ENCODE peak calls at places on chromosome 14, in five cellular contexts. One of them, this sample, is unnamed.

GRCh38 chr14:90785876-90786450 is 30.3 kb downstream of the TTC7B start:
- DNase-seq in cardiac muscle cell: no peak
- DNase-seq in putamen: no peak
- DNase-seq in hepatocyte: no peak
- DNase-seq in Calu3: no peak
- DNase-seq in this sample: no peak

GRCh38 chr14:88289996-88290395 is 33.1 kb downstream of the KCNK10 start:
- DNase-seq in cardiac muscle cell: no peak
- DNase-seq in putamen: no peak
- DNase-seq in hepatocyte: no peak
- DNase-seq in Calu3: no peak
- DNase-seq in this sample: no peak

GRCh38 chr14:38944691-38945090 is 158.3 kb downstream of the SEC23A start:
- DNase-seq in cardiac muscle cell: no peak
- DNase-seq in putamen: peak
- DNase-seq in hepatocyte: no peak
- DNase-seq in Calu3: no peak
- DNase-seq in this sample: no peak

GRCh38 chr14:55915464-55915863 is 202.7 kb upstream of the PELI2 start:
- DNase-seq in cardiac muscle cell: no peak
- DNase-seq in putamen: no peak
- DNase-seq in hepatocyte: no peak
- DNase-seq in Calu3: no peak
- DNase-seq in this sample: no peak

GRCh38 chr14:36424478-36425102 is 95.4 kb downstream of the NKX2-1 start:
- DNase-seq in cardiac muscle cell: no peak
- DNase-seq in putamen: no peak
- DNase-seq in hepatocyte: no peak
- DNase-seq in Calu3: no peak
- DNase-seq in this sample: no peak

GRCh38 chr14:69069020-69069421 is 83.9 kb downstream of the DCAF5 start:
- DNase-seq in cardiac muscle cell: no peak
- DNase-seq in putamen: peak
- DNase-seq in hepatocyte: no peak
- DNase-seq in Calu3: no peak
- DNase-seq in this sample: no peak

GRCh38 chr14:39442293-39442692 is 10.1 kb upstream of the FBXO33 start:
- DNase-seq in cardiac muscle cell: no peak
- DNase-seq in putamen: no peak
- DNase-seq in hepatocyte: no peak
- DNase-seq in Calu3: no peak
- DNase-seq in this sample: no peak

GRCh38 chr14:35333797-35334743 is 41.9 kb downstream of the PSMA6 start:
- DNase-seq in cardiac muscle cell: no peak
- DNase-seq in putamen: no peak
- DNase-seq in hepatocyte: no peak
- DNase-seq in Calu3: no peak
- DNase-seq in this sample: no peak

GRCh38 chr14:21543426-21544350 is 17.5 kb upstream of the SALL2 start:
- DNase-seq in cardiac muscle cell: peak
- DNase-seq in putamen: no peak
- DNase-seq in hepatocyte: no peak
- DNase-seq in Calu3: no peak
- DNase-seq in this sample: no peak

GRCh38 chr14:92400579-92401444 is 77.8 kb downstream of the SLC24A4 start:
- DNase-seq in cardiac muscle cell: no peak
- DNase-seq in putamen: peak
- DNase-seq in hepatocyte: no peak
- DNase-seq in Calu3: no peak
- DNase-seq in this sample: no peak

GRCh38 chr14:101711041-101711861 is 50.3 kb upstream of the PPP2R5C start:
- DNase-seq in cardiac muscle cell: no peak
- DNase-seq in putamen: no peak
- DNase-seq in hepatocyte: no peak
- DNase-seq in Calu3: no peak
- DNase-seq in this sample: no peak

GRCh38 chr14:97956944-97957343 is 1159.8 kb downstream of the VRK1 start:
- DNase-seq in cardiac muscle cell: no peak
- DNase-seq in putamen: no peak
- DNase-seq in hepatocyte: no peak
- DNase-seq in Calu3: no peak
- DNase-seq in this sample: no peak

GRCh38 chr14:103607039-103607668 is 21.9 kb upstream of the KLC1 start:
- DNase-seq in cardiac muscle cell: peak
- DNase-seq in putamen: peak
- DNase-seq in hepatocyte: peak
- DNase-seq in Calu3: peak
- DNase-seq in this sample: peak

GRCh38 chr14:38125484-38125912 is 82.2 kb upstream of the SSTR1 start:
- DNase-seq in cardiac muscle cell: no peak
- DNase-seq in putamen: no peak
- DNase-seq in hepatocyte: peak
- DNase-seq in Calu3: no peak
- DNase-seq in this sample: peak

GRCh38 chr14:58639842-58640484 is 2.2 kb downstream of the DACT1 start:
- DNase-seq in cardiac muscle cell: peak
- DNase-seq in putamen: peak
- DNase-seq in hepatocyte: peak
- DNase-seq in Calu3: peak
- DNase-seq in this sample: peak

GRCh38 chr14:21723431-21724045 is 49.9 kb upstream of the OR4E1 start:
- DNase-seq in cardiac muscle cell: peak
- DNase-seq in putamen: no peak
- DNase-seq in hepatocyte: peak
- DNase-seq in Calu3: peak
- DNase-seq in this sample: peak

GRCh38 chr14:59944909-59945308 is 25.0 kb downstream of the LRRC9 start:
- DNase-seq in cardiac muscle cell: no peak
- DNase-seq in putamen: no peak
- DNase-seq in hepatocyte: no peak
- DNase-seq in Calu3: no peak
- DNase-seq in this sample: no peak

GRCh38 chr14:92473261-92473946 is 40.2 kb upstream of the RIN3 start:
- DNase-seq in cardiac muscle cell: no peak
- DNase-seq in putamen: no peak
- DNase-seq in hepatocyte: no peak
- DNase-seq in Calu3: no peak
- DNase-seq in this sample: no peak

GRCh38 chr14:103721334-103722120 is 5.9 kb downstream of the ZFYVE21 start:
- DNase-seq in cardiac muscle cell: no peak
- DNase-seq in putamen: peak
- DNase-seq in hepatocyte: no peak
- DNase-seq in Calu3: peak
- DNase-seq in this sample: no peak

GRCh38 chr14:37623552-37623951 is 28.1 kb downstream of the TTC6 start:
- DNase-seq in cardiac muscle cell: no peak
- DNase-seq in putamen: no peak
- DNase-seq in hepatocyte: peak
- DNase-seq in Calu3: no peak
- DNase-seq in this sample: no peak

GRCh38 chr14:103089386-103090335 is 4.9 kb upstream of the EXOC3L4 start:
- DNase-seq in cardiac muscle cell: no peak
- DNase-seq in putamen: no peak
- DNase-seq in hepatocyte: no peak
- DNase-seq in Calu3: no peak
- DNase-seq in this sample: no peak

GRCh38 chr14:103232831-103233319 is 101.2 kb upstream of the EIF5 start:
- DNase-seq in cardiac muscle cell: no peak
- DNase-seq in putamen: no peak
- DNase-seq in hepatocyte: no peak
- DNase-seq in Calu3: no peak
- DNase-seq in this sample: no peak

GRCh38 chr14:95475540-95476240 is 40.8 kb downstream of the SYNE3 start:
- DNase-seq in cardiac muscle cell: no peak
- DNase-seq in putamen: no peak
- DNase-seq in hepatocyte: no peak
- DNase-seq in Calu3: no peak
- DNase-seq in this sample: no peak

GRCh38 chr14:89386214-89386886 is 30.7 kb downstream of the FOXN3 start:
- DNase-seq in cardiac muscle cell: no peak
- DNase-seq in putamen: no peak
- DNase-seq in hepatocyte: no peak
- DNase-seq in Calu3: no peak
- DNase-seq in this sample: peak

GRCh38 chr14:103770902-103771301 is 55.3 kb downstream of the ZFYVE21 start:
- DNase-seq in cardiac muscle cell: no peak
- DNase-seq in putamen: no peak
- DNase-seq in hepatocyte: no peak
- DNase-seq in Calu3: no peak
- DNase-seq in this sample: no peak

GRCh38 chr14:75539562-75540478 is 17.6 kb downstream of the BATF start:
- DNase-seq in cardiac muscle cell: no peak
- DNase-seq in putamen: no peak
- DNase-seq in hepatocyte: no peak
- DNase-seq in Calu3: no peak
- DNase-seq in this sample: no peak

GRCh38 chr14:35808076-35808657 is 928 bp downstream of the RALGAPA1 start:
- DNase-seq in cardiac muscle cell: no peak
- DNase-seq in putamen: peak
- DNase-seq in hepatocyte: peak
- DNase-seq in Calu3: peak
- DNase-seq in this sample: peak

GRCh38 chr14:80946797-80947196 is 5.3 kb upstream of the CEP128 start:
- DNase-seq in cardiac muscle cell: no peak
- DNase-seq in putamen: no peak
- DNase-seq in hepatocyte: no peak
- DNase-seq in Calu3: no peak
- DNase-seq in this sample: no peak

GRCh38 chr14:69667938-69668336 is 56.5 kb downstream of the SUSD6 start:
- DNase-seq in cardiac muscle cell: no peak
- DNase-seq in putamen: no peak
- DNase-seq in hepatocyte: no peak
- DNase-seq in Calu3: no peak
- DNase-seq in this sample: no peak

This sample was measured in small intestine.